ENCODE peak calls at places on chromosomes 4 and X, in seven cellular contexts. B is cardiac septum, Q is germinal center, M is neural crest cell, D is left cardiac atrium, G is hypothalamus, H is NCI-H187. A is an unnamed sample.

GRCh38 chr4:65623509-65623908 is 46.8 kb downstream of the EPHA5 start:
- DNase-seq in D (no peak), G (no peak), H (no peak), B (no peak), M (no peak), Q (no peak), A (no peak)

GRCh38 chrX:85084770-85085393 is 81.2 kb downstream of the APOOL start:
- DNase-seq in D (no peak), H (no peak), B (no peak), M (peak), G (peak), Q (peak), A (no peak)

GRCh38 chrX:140709421-140709846 is at the start of gene LINC00632:
- DNase-seq in M (peak), Q (no peak), H (no peak), B (peak), D (no peak), G (peak), A (no peak)

GRCh38 chr4:173333658-173334084 is 487 bp downstream of the HMGB2 start:
- DNase-seq in B (peak), M (no peak), G (peak), Q (peak), D (peak), H (no peak), A (no peak)

GRCh38 chr4:7214359-7214758 is 22.0 kb downstream of the SORCS2 start:
- DNase-seq in Q (no peak), D (no peak), G (no peak), H (no peak), M (no peak), B (no peak), A (no peak)

GRCh38 chr4:78644744-78645330 is 93.3 kb downstream of the ANXA3 start:
- DNase-seq in G (peak), M (peak), Q (peak), H (no peak), B (no peak), D (peak), A (no peak)

GRCh38 chrX:2425281-2426071 is 75.3 kb downstream of the DHRSX start:
- DNase-seq in G (no peak), B (no peak), M (no peak), Q (no peak), H (no peak), D (no peak), A (no peak)

GRCh38 chr4:125433453-125433852 is 118.7 kb downstream of the FAT4 start:
- DNase-seq in H (no peak), B (no peak), G (no peak), M (no peak), Q (no peak), D (no peak), A (no peak)